ENCODE peak calls at places on chromosomes 16 and 17, in eight cellular contexts. One of them, this sample, is unnamed.

GRCh38 chr17:81666092-81666341 is 388 bp downstream of the OXLD1 start:
- DNase-seq in uterus: no peak
- DNase-seq in tibial nerve: no peak
- DNase-seq in tibial artery: no peak
- DNase-seq in endothelial cell: peak
- DNase-seq in lung: no peak
- DNase-seq in colonic mucosa: peak
- DNase-seq in AG09319: no peak
- DNase-seq in this sample: no peak

GRCh38 chr16:74439685-74440084 is 18.4 kb upstream of the CLEC18B start:
- DNase-seq in uterus: no peak
- DNase-seq in tibial nerve: no peak
- DNase-seq in tibial artery: no peak
- DNase-seq in endothelial cell: no peak
- DNase-seq in lung: no peak
- DNase-seq in colonic mucosa: no peak
- DNase-seq in AG09319: no peak
- DNase-seq in this sample: no peak

GRCh38 chr17:38883592-38884526 is 14.0 kb downstream of the LASP1 start:
- DNase-seq in uterus: no peak
- DNase-seq in tibial nerve: no peak
- DNase-seq in tibial artery: no peak
- DNase-seq in endothelial cell: no peak
- DNase-seq in lung: no peak
- DNase-seq in colonic mucosa: no peak
- DNase-seq in AG09319: no peak
- DNase-seq in this sample: no peak

GRCh38 chr16:81545470-81546175 is 101.0 kb downstream of the CMIP start:
- DNase-seq in uterus: no peak
- DNase-seq in tibial nerve: no peak
- DNase-seq in tibial artery: no peak
- DNase-seq in endothelial cell: no peak
- DNase-seq in lung: no peak
- DNase-seq in colonic mucosa: no peak
- DNase-seq in AG09319: no peak
- DNase-seq in this sample: no peak

GRCh38 chr16:21952793-21953540 is at the start of gene UQCRC2:
- DNase-seq in uterus: peak
- DNase-seq in tibial nerve: peak
- DNase-seq in tibial artery: peak
- DNase-seq in endothelial cell: peak
- DNase-seq in lung: peak
- DNase-seq in colonic mucosa: peak
- DNase-seq in AG09319: peak
- DNase-seq in this sample: peak

GRCh38 chr16:72474511-72475123 is 302.7 kb upstream of the PMFBP1 start:
- DNase-seq in uterus: no peak
- DNase-seq in tibial nerve: no peak
- DNase-seq in tibial artery: no peak
- DNase-seq in endothelial cell: no peak
- DNase-seq in lung: no peak
- DNase-seq in colonic mucosa: no peak
- DNase-seq in AG09319: no peak
- DNase-seq in this sample: no peak

GRCh38 chr17:44204453-44204882 is 4.8 kb upstream of the ATXN7L3 start:
- DNase-seq in uterus: no peak
- DNase-seq in tibial nerve: no peak
- DNase-seq in tibial artery: no peak
- DNase-seq in endothelial cell: no peak
- DNase-seq in lung: no peak
- DNase-seq in colonic mucosa: no peak
- DNase-seq in AG09319: no peak
- DNase-seq in this sample: no peak

GRCh38 chr16:51556694-51557327 is 405.7 kb upstream of the SALL1 start:
- DNase-seq in uterus: peak
- DNase-seq in tibial nerve: peak
- DNase-seq in tibial artery: no peak
- DNase-seq in endothelial cell: no peak
- DNase-seq in lung: no peak
- DNase-seq in colonic mucosa: no peak
- DNase-seq in AG09319: peak
- DNase-seq in this sample: no peak

GRCh38 chr16:4376126-4376819 is 4.6 kb downstream of the VASN start:
- DNase-seq in uterus: peak
- DNase-seq in tibial nerve: peak
- DNase-seq in tibial artery: peak
- DNase-seq in endothelial cell: no peak
- DNase-seq in lung: peak
- DNase-seq in colonic mucosa: peak
- DNase-seq in AG09319: peak
- DNase-seq in this sample: no peak

GRCh38 chr17:36089888-36090836 is at the start of gene CCL3:
- DNase-seq in uterus: no peak
- DNase-seq in tibial nerve: peak
- DNase-seq in tibial artery: no peak
- DNase-seq in endothelial cell: no peak
- DNase-seq in lung: no peak
- DNase-seq in colonic mucosa: no peak
- DNase-seq in AG09319: no peak
- DNase-seq in this sample: peak

GRCh38 chr16:31344712-31345111 is 10.3 kb upstream of the ITGAX start:
- DNase-seq in uterus: no peak
- DNase-seq in tibial nerve: no peak
- DNase-seq in tibial artery: peak
- DNase-seq in endothelial cell: no peak
- DNase-seq in lung: no peak
- DNase-seq in colonic mucosa: no peak
- DNase-seq in AG09319: no peak
- DNase-seq in this sample: no peak

GRCh38 chr16:14112539-14112856 is 41.4 kb downstream of the MRTFB start:
- DNase-seq in uterus: no peak
- DNase-seq in tibial nerve: no peak
- DNase-seq in tibial artery: no peak
- DNase-seq in endothelial cell: no peak
- DNase-seq in lung: no peak
- DNase-seq in colonic mucosa: no peak
- DNase-seq in AG09319: no peak
- DNase-seq in this sample: no peak

GRCh38 chr17:71234349-71234748 is 886.5 kb upstream of the SOX9 start:
- DNase-seq in uterus: no peak
- DNase-seq in tibial nerve: no peak
- DNase-seq in tibial artery: no peak
- DNase-seq in endothelial cell: no peak
- DNase-seq in lung: no peak
- DNase-seq in colonic mucosa: no peak
- DNase-seq in AG09319: no peak
- DNase-seq in this sample: no peak

GRCh38 chr17:71232801-71233559 is 887.8 kb upstream of the SOX9 start:
- DNase-seq in uterus: no peak
- DNase-seq in tibial nerve: no peak
- DNase-seq in tibial artery: no peak
- DNase-seq in endothelial cell: no peak
- DNase-seq in lung: no peak
- DNase-seq in colonic mucosa: no peak
- DNase-seq in AG09319: no peak
- DNase-seq in this sample: no peak

GRCh38 chr17:71237903-71238538 is 882.8 kb upstream of the SOX9 start:
- DNase-seq in uterus: no peak
- DNase-seq in tibial nerve: no peak
- DNase-seq in tibial artery: no peak
- DNase-seq in endothelial cell: no peak
- DNase-seq in lung: no peak
- DNase-seq in colonic mucosa: no peak
- DNase-seq in AG09319: peak
- DNase-seq in this sample: no peak
- TF ChIP-seq CTCF in uterus: no peak
- TF ChIP-seq CTCF in tibial nerve: peak
- TF ChIP-seq CTCF in tibial artery: peak
- TF ChIP-seq CTCF in endothelial cell: no peak
- TF ChIP-seq CTCF in lung: no peak
- TF ChIP-seq CTCF in colonic mucosa: no peak
- TF ChIP-seq CTCF in AG09319: peak
- TF ChIP-seq CTCF in this sample: no peak

GRCh38 chr17:3590231-3590630 is 19.0 kb downstream of the TRPV1 start:
- DNase-seq in uterus: no peak
- DNase-seq in tibial nerve: no peak
- DNase-seq in tibial artery: no peak
- DNase-seq in endothelial cell: no peak
- DNase-seq in lung: no peak
- DNase-seq in colonic mucosa: no peak
- DNase-seq in AG09319: no peak
- DNase-seq in this sample: no peak
- TF ChIP-seq CTCF in uterus: no peak
- TF ChIP-seq CTCF in tibial nerve: no peak
- TF ChIP-seq CTCF in tibial artery: no peak
- TF ChIP-seq CTCF in endothelial cell: no peak
- TF ChIP-seq CTCF in lung: no peak
- TF ChIP-seq CTCF in colonic mucosa: no peak
- TF ChIP-seq CTCF in AG09319: no peak
- TF ChIP-seq CTCF in this sample: no peak

DNA sequence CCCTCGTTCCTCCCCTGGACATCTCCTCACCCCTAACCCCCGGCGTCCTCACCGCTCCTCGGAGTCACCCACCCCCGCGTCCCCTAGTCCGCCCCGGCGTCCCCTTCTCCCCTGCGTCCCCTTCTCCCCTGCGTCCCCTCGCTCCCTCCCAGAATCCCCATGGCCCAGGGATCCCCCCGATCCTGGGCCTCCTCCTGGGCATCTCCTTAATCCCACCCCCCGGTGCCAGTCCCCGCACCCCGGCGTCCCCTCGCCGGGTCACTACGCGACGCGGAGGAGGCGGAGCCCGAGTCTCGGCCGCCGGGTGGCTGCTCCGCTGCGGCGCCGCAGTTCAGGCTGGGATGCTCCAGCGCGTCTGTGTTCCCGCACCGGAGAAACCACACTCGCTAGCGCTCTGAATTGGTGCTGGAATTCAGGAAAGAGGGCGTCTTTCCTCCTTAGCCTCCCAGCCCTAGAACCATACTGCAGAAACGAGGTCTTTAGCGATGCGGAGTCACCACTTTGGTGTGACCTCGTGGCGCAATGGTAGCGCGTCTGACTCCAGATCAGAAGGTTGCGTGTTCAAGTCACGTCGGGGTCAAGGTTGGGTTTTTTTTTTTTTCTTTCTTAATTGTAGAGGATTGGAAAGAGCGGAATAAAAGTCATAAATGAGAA is 25.9 kb upstream of the SLC47A1 start:
- DNase-seq in uterus: peak
- DNase-seq in tibial nerve: peak
- DNase-seq in tibial artery: peak
- DNase-seq in endothelial cell: peak
- DNase-seq in lung: peak
- DNase-seq in colonic mucosa: peak
- DNase-seq in AG09319: peak
- DNase-seq in this sample: peak
- TF ChIP-seq CTCF in uterus: peak
- TF ChIP-seq CTCF in tibial nerve: peak
- TF ChIP-seq CTCF in tibial artery: peak
- TF ChIP-seq CTCF in endothelial cell: no peak
- TF ChIP-seq CTCF in lung: no peak
- TF ChIP-seq CTCF in colonic mucosa: no peak
- TF ChIP-seq CTCF in AG09319: no peak
- TF ChIP-seq CTCF in this sample: no peak

GRCh38 chr17:17741346-17742023 is 60.2 kb downstream of the RAI1 start:
- DNase-seq in uterus: no peak
- DNase-seq in tibial nerve: no peak
- DNase-seq in tibial artery: no peak
- DNase-seq in endothelial cell: peak
- DNase-seq in lung: no peak
- DNase-seq in colonic mucosa: no peak
- DNase-seq in AG09319: no peak
- DNase-seq in this sample: no peak
- TF ChIP-seq CTCF in uterus: peak
- TF ChIP-seq CTCF in tibial nerve: peak
- TF ChIP-seq CTCF in tibial artery: no peak
- TF ChIP-seq CTCF in endothelial cell: no peak
- TF ChIP-seq CTCF in lung: no peak
- TF ChIP-seq CTCF in colonic mucosa: no peak
- TF ChIP-seq CTCF in AG09319: peak
- TF ChIP-seq CTCF in this sample: no peak